ENCODE peak calls at places on chromosomes 1 and 21, in ten cellular contexts. B is T-helper 2 cell; O is NCI-H187 treated with DMSO at 0.1 percent for 48 hours; J is EL; S is heart left ventricle; K is neuronal stem cell; U is K562; V is fibroblast of lung; N is activated T-helper 1 cell treated with anti-CD3 and anti-CD28 coated beads, Interleukin-12 subunit alpha, Interleukin-12 subunit beta, Interleukin-2, Interleukin-4 antibody, amounts not matched to agents 30 ng/mL and 10 ng/mL and 1 ng/mL, durations not matched to agents 14 hours and 24 hours and 36 hours; W is A549. X is an unnamed sample.

GRCh38 chr1:184210048-184210447 is 158.5 kb downstream of the TSEN15 start:
- DNase-seq in B (no peak), U (no peak), W (no peak), S (no peak), K (no peak), O (no peak), V (peak; percentile 63), J (peak; percentile 36), N (no peak), X (no peak)

GRCh38 chr1:201112173-201112731 is at the start of gene CACNA1S:
- DNase-seq in N (no peak), S (no peak), B (no peak), J (no peak), O (no peak), U (no peak), K (no peak), V (no peak), W (no peak), X (no peak)

GRCh38 chr21:36508948-36509347 is 29.0 kb upstream of the CLDN14 start:
- DNase-seq in B (no peak), S (no peak), U (no peak), J (no peak), W (no peak), N (no peak), V (no peak), O (no peak), K (no peak), X (no peak)

GRCh38 chr1:207815913-207816312 is 64.1 kb downstream of the CD46 start:
- DNase-seq in O (no peak), K (no peak), U (no peak), S (no peak), J (peak; percentile 59), B (peak; percentile 57), W (no peak), N (no peak), V (peak; percentile 56), X (peak; percentile 36)

GRCh38 chr1:64891440-64891815 is 74.9 kb downstream of the JAK1 start:
- DNase-seq in B (no peak), K (no peak), W (no peak), J (peak; percentile 30), N (no peak), V (no peak), O (no peak), S (no peak), U (no peak), X (no peak)

GRCh38 chr1:27992271-27992670 is 32.5 kb downstream of the XKR8 start:
- DNase-seq in J (no peak), U (no peak), V (no peak), W (no peak), O (no peak), B (peak; percentile 79), S (no peak), N (peak; percentile 36), K (no peak), X (peak; percentile 20)

GRCh38 chr1:154931940-154932487 is 4.5 kb downstream of the PMVK start:
- DNase-seq in B (no peak), S (no peak), V (no peak), W (peak; percentile 72), O (no peak), N (no peak), J (no peak), K (no peak), U (no peak), X (no peak)

GRCh38 chr1:30527511-30528140 is 195.8 kb downstream of the MATN1 start:
- DNase-seq in V (peak; percentile 17), B (no peak), O (no peak), K (no peak), W (no peak), N (no peak), J (peak; percentile 14), S (peak; percentile 91), U (no peak), X (no peak)

GRCh38 chr1:163084330-163084729 is 15.2 kb downstream of the RGS4 start:
- DNase-seq in S (no peak), J (peak; percentile 41), W (no peak), K (no peak), U (no peak), B (no peak), V (peak; percentile 87), O (no peak), N (no peak), X (no peak)

GRCh38 chr1:206672844-206673758 is 11.6 kb upstream of the MAPKAPK2 start:
- DNase-seq in J (no peak), S (no peak), N (no peak), B (no peak), K (no peak), O (peak; percentile 29), W (no peak), V (peak; percentile 42), U (peak; percentile 88), X (peak; percentile 54)

GRCh38 chr1:36620142-36620541 is 137.4 kb upstream of the CSF3R start:
- DNase-seq in K (no peak), V (no peak), S (no peak), J (no peak), O (no peak), N (no peak), W (no peak), U (no peak), B (no peak), X (no peak)

GRCh38 chr21:35924714-35925301 is 135.5 kb downstream of the SETD4 start:
- DNase-seq in W (peak; percentile 21), K (no peak), J (peak; percentile 78), N (no peak), O (no peak), S (peak; percentile 44), V (peak; percentile 96), U (peak; percentile 23), B (no peak), X (peak; percentile 84)

GRCh38 chr1:92747735-92748134 is 37.2 kb downstream of the EVI5 start:
- DNase-seq in B (no peak), O (no peak), N (no peak), U (no peak), J (no peak), K (no peak), W (no peak), S (no peak), V (peak; percentile 42), X (no peak)

GRCh38 chr1:153538315-153538821 is 2.4 kb downstream of the S100A5 start:
- DNase-seq in K (peak; percentile 37), J (peak; percentile 64), S (no peak), B (no peak), N (no peak), U (peak; percentile 87), O (peak; percentile 33), W (no peak), V (peak; percentile 26), X (no peak)

GRCh38 chr1:207810606-207811295 is 58.9 kb downstream of the CD46 start:
- DNase-seq in S (no peak), J (no peak), V (no peak), K (no peak), U (no peak), O (no peak), N (no peak), B (no peak), W (no peak), X (no peak)

GRCh38 chr1:97254731-97255463 is 533.3 kb downstream of the PTBP2 start:
- DNase-seq in J (no peak), W (no peak), N (no peak), U (no peak), V (peak; percentile 86), B (peak; percentile 15), S (no peak), K (no peak), O (no peak), X (no peak)

GRCh38 chr1:94863919-94864318 is 43.8 kb downstream of the SLC44A3 start:
- DNase-seq in B (no peak), S (peak; percentile 65), K (no peak), U (no peak), J (peak; percentile 95), N (no peak), O (no peak), V (peak; percentile 96), W (peak; percentile 64), X (peak; percentile 86)

GRCh38 chr1:35666916-35667315 is 25.6 kb upstream of the PSMB2 start:
- DNase-seq in J (no peak), V (no peak), B (no peak), K (no peak), S (no peak), U (no peak), O (no peak), W (no peak), N (no peak), X (no peak)

GRCh38 chr1:32925360-32926142 is 24.4 kb upstream of the TMEM54 start:
- DNase-seq in N (no peak), V (peak; percentile 22), W (no peak), J (no peak), S (no peak), K (peak; percentile 30), O (no peak), B (peak; percentile 58), U (no peak), X (no peak)

GRCh38 chr1:241608379-241609033 is 31.7 kb downstream of the CHML start:
- DNase-seq in J (peak; percentile 77), S (no peak), K (no peak), O (no peak), B (no peak), N (no peak), W (no peak), V (peak; percentile 71), U (no peak), X (peak; percentile 66)

GRCh38 chr1:94416901-94417701 is 1.1 kb upstream of the ABCD3 start:
- DNase-seq in S (no peak), U (peak; percentile 10), W (peak; percentile 18), V (peak; percentile 82), B (peak; percentile 5), O (no peak), N (no peak), J (peak; percentile 74), K (no peak), X (peak; percentile 68)

GRCh38 chr21:42009018-42009830 is 936 bp downstream of the ZBTB21 start:
- DNase-seq in O (no peak), S (peak; percentile 56), W (peak; percentile 40), K (peak; percentile 39), U (peak; percentile 72), V (peak; percentile 65), J (peak; percentile 50), N (peak; percentile 34), B (peak; percentile 56), X (peak; percentile 42)

GRCh38 chr21:37800496-37801061 is 115.7 kb downstream of the KCNJ6 start:
- DNase-seq in U (no peak), W (no peak), J (no peak), V (no peak), B (no peak), S (no peak), O (no peak), N (no peak), K (no peak), X (no peak)

GRCh38 chr1:41783189-41783639 is 135.5 kb downstream of the HIVEP3 start:
- DNase-seq in B (no peak), S (no peak), W (peak; percentile 48), K (no peak), V (peak; percentile 89), O (peak; percentile 32), N (no peak), U (no peak), J (peak; percentile 93), X (peak; percentile 79)

GRCh38 chr1:36160949-36161485 is 5.1 kb downstream of the MAP7D1 start:
- DNase-seq in O (no peak), B (peak; percentile 94), W (peak; percentile 47), J (peak; percentile 87), N (peak; percentile 64), S (peak; percentile 75), V (peak; percentile 72), U (peak; percentile 72), K (no peak), X (peak; percentile 39)

GRCh38 chr21:44890961-44891541 is 17.6 kb upstream of the PTTG1IP start:
- DNase-seq in O (no peak), S (no peak), B (no peak), K (no peak), J (no peak), V (no peak), U (no peak), W (no peak), N (no peak), X (no peak)

GRCh38 chr1:172863031-172863430 is 187.7 kb downstream of the TNFSF18 start:
- DNase-seq in J (no peak), S (no peak), W (no peak), V (peak; percentile 21), O (no peak), K (no peak), U (no peak), N (no peak), B (no peak), X (no peak)